ENCODE peak calls at places on chromosomes 1 and 21, in six cellular contexts. One of them, this sample, is unnamed.

GRCh38 chr1:208254862-208255261 is 10.7 kb upstream of the PLXNA2 start:
- DNase-seq in A549: no peak
- DNase-seq in stimulated activated CD8-positive, alpha-beta memory T cell treated with anti-CD3 and anti-CD28 coated beads, Interleukin-4, amount 100 ng/mL, for 1 hour: no peak
- DNase-seq in activated T-helper 1 cell treated with Interleukin-2 at 50 U/mL for 16 hours: no peak
- DNase-seq in activated T-cell treated with anti-CD3 and anti-CD28 coated beads for 1 hour: no peak
- DNase-seq in cardiac fibroblast: peak; percentile 66
- DNase-seq in this sample: no peak

GRCh38 chr1:205183676-205184335 is 27.7 kb downstream of the DSTYK start:
- DNase-seq in activated T-helper 1 cell treated with Interleukin-2 at 50 U/mL for 16 hours: no peak
- DNase-seq in stimulated activated CD8-positive, alpha-beta memory T cell treated with anti-CD3 and anti-CD28 coated beads, Interleukin-4, amount 100 ng/mL, for 1 hour: no peak
- DNase-seq in activated T-cell treated with anti-CD3 and anti-CD28 coated beads for 1 hour: no peak
- DNase-seq in cardiac fibroblast: peak; percentile 23
- DNase-seq in A549: no peak
- DNase-seq in this sample: peak; percentile 32

GRCh38 chr1:39902121-39902807 is 547 bp upstream of the MYCL start:
- DNase-seq in stimulated activated CD8-positive, alpha-beta memory T cell treated with anti-CD3 and anti-CD28 coated beads, Interleukin-4, amount 100 ng/mL, for 1 hour: peak; percentile 30
- DNase-seq in A549: peak; percentile 59
- DNase-seq in activated T-cell treated with anti-CD3 and anti-CD28 coated beads for 1 hour: peak; percentile 58
- DNase-seq in cardiac fibroblast: no peak
- DNase-seq in activated T-helper 1 cell treated with Interleukin-2 at 50 U/mL for 16 hours: peak; percentile 47
- DNase-seq in this sample: no peak

GRCh38 chr1:234998174-234998741 is 130.4 kb downstream of the TOMM20 start:
- DNase-seq in activated T-helper 1 cell treated with Interleukin-2 at 50 U/mL for 16 hours: no peak
- DNase-seq in activated T-cell treated with anti-CD3 and anti-CD28 coated beads for 1 hour: no peak
- DNase-seq in A549: peak; percentile 78
- DNase-seq in stimulated activated CD8-positive, alpha-beta memory T cell treated with anti-CD3 and anti-CD28 coated beads, Interleukin-4, amount 100 ng/mL, for 1 hour: no peak
- DNase-seq in cardiac fibroblast: peak; percentile 74
- DNase-seq in this sample: peak; percentile 88

GRCh38 chr1:156889802-156890585 is 3.5 kb upstream of the PEAR1 start:
- DNase-seq in A549: peak; percentile 87
- DNase-seq in cardiac fibroblast: peak; percentile 89
- DNase-seq in activated T-cell treated with anti-CD3 and anti-CD28 coated beads for 1 hour: peak; percentile 55
- DNase-seq in stimulated activated CD8-positive, alpha-beta memory T cell treated with anti-CD3 and anti-CD28 coated beads, Interleukin-4, amount 100 ng/mL, for 1 hour: peak; percentile 26
- DNase-seq in activated T-helper 1 cell treated with Interleukin-2 at 50 U/mL for 16 hours: peak; percentile 22
- DNase-seq in this sample: peak; percentile 69

GRCh38 chr21:30710499-30710898 is 8.1 kb downstream of the KRTAP21-3 start:
- DNase-seq in activated T-cell treated with anti-CD3 and anti-CD28 coated beads for 1 hour: no peak
- DNase-seq in stimulated activated CD8-positive, alpha-beta memory T cell treated with anti-CD3 and anti-CD28 coated beads, Interleukin-4, amount 100 ng/mL, for 1 hour: no peak
- DNase-seq in activated T-helper 1 cell treated with Interleukin-2 at 50 U/mL for 16 hours: no peak
- DNase-seq in A549: no peak
- DNase-seq in cardiac fibroblast: no peak
- DNase-seq in this sample: no peak

GRCh38 chr1:25742316-25742715 is 57.7 kb upstream of the SELENON start:
- DNase-seq in activated T-cell treated with anti-CD3 and anti-CD28 coated beads for 1 hour: no peak
- DNase-seq in A549: no peak
- DNase-seq in stimulated activated CD8-positive, alpha-beta memory T cell treated with anti-CD3 and anti-CD28 coated beads, Interleukin-4, amount 100 ng/mL, for 1 hour: no peak
- DNase-seq in activated T-helper 1 cell treated with Interleukin-2 at 50 U/mL for 16 hours: no peak
- DNase-seq in cardiac fibroblast: no peak
- DNase-seq in this sample: no peak

GRCh38 chr1:2335721-2336475 is 55.5 kb downstream of the MORN1 start:
- DNase-seq in stimulated activated CD8-positive, alpha-beta memory T cell treated with anti-CD3 and anti-CD28 coated beads, Interleukin-4, amount 100 ng/mL, for 1 hour: no peak
- DNase-seq in cardiac fibroblast: no peak
- DNase-seq in activated T-helper 1 cell treated with Interleukin-2 at 50 U/mL for 16 hours: no peak
- DNase-seq in activated T-cell treated with anti-CD3 and anti-CD28 coated beads for 1 hour: no peak
- DNase-seq in A549: no peak
- DNase-seq in this sample: no peak

GRCh38 chr1:48109390-48110009 is 112.3 kb upstream of the TRABD2B start:
- DNase-seq in activated T-cell treated with anti-CD3 and anti-CD28 coated beads for 1 hour: no peak
- DNase-seq in A549: peak; percentile 43
- DNase-seq in activated T-helper 1 cell treated with Interleukin-2 at 50 U/mL for 16 hours: no peak
- DNase-seq in cardiac fibroblast: peak; percentile 70
- DNase-seq in stimulated activated CD8-positive, alpha-beta memory T cell treated with anti-CD3 and anti-CD28 coated beads, Interleukin-4, amount 100 ng/mL, for 1 hour: no peak
- DNase-seq in this sample: peak; percentile 31

GRCh38 chr21:21147374-21147745 is 149.2 kb downstream of the NCAM2 start:
- DNase-seq in activated T-cell treated with anti-CD3 and anti-CD28 coated beads for 1 hour: no peak
- DNase-seq in A549: no peak
- DNase-seq in stimulated activated CD8-positive, alpha-beta memory T cell treated with anti-CD3 and anti-CD28 coated beads, Interleukin-4, amount 100 ng/mL, for 1 hour: no peak
- DNase-seq in activated T-helper 1 cell treated with Interleukin-2 at 50 U/mL for 16 hours: no peak
- DNase-seq in cardiac fibroblast: no peak
- DNase-seq in this sample: no peak

GRCh38 chr1:204453141-204453772 is 41.3 kb downstream of the PIK3C2B start:
- DNase-seq in activated T-helper 1 cell treated with Interleukin-2 at 50 U/mL for 16 hours: peak; percentile 44
- DNase-seq in cardiac fibroblast: no peak
- DNase-seq in activated T-cell treated with anti-CD3 and anti-CD28 coated beads for 1 hour: peak; percentile 46
- DNase-seq in stimulated activated CD8-positive, alpha-beta memory T cell treated with anti-CD3 and anti-CD28 coated beads, Interleukin-4, amount 100 ng/mL, for 1 hour: peak; percentile 46
- DNase-seq in A549: no peak
- DNase-seq in this sample: no peak

GRCh38 chr1:53314606-53315005 is 13.3 kb downstream of the LRP8 start:
- DNase-seq in cardiac fibroblast: no peak
- DNase-seq in stimulated activated CD8-positive, alpha-beta memory T cell treated with anti-CD3 and anti-CD28 coated beads, Interleukin-4, amount 100 ng/mL, for 1 hour: no peak
- DNase-seq in activated T-helper 1 cell treated with Interleukin-2 at 50 U/mL for 16 hours: no peak
- DNase-seq in A549: no peak
- DNase-seq in activated T-cell treated with anti-CD3 and anti-CD28 coated beads for 1 hour: no peak
- DNase-seq in this sample: no peak

GRCh38 chr1:228075801-228076271 is 6.7 kb upstream of the ARF1 start:
- DNase-seq in activated T-cell treated with anti-CD3 and anti-CD28 coated beads for 1 hour: no peak
- DNase-seq in stimulated activated CD8-positive, alpha-beta memory T cell treated with anti-CD3 and anti-CD28 coated beads, Interleukin-4, amount 100 ng/mL, for 1 hour: no peak
- DNase-seq in cardiac fibroblast: no peak
- DNase-seq in A549: no peak
- DNase-seq in activated T-helper 1 cell treated with Interleukin-2 at 50 U/mL for 16 hours: no peak
- DNase-seq in this sample: no peak

GRCh38 chr1:15965228-15965767 is 10.6 kb downstream of the ZBTB17 start:
- DNase-seq in stimulated activated CD8-positive, alpha-beta memory T cell treated with anti-CD3 and anti-CD28 coated beads, Interleukin-4, amount 100 ng/mL, for 1 hour: no peak
- DNase-seq in activated T-cell treated with anti-CD3 and anti-CD28 coated beads for 1 hour: no peak
- DNase-seq in A549: no peak
- DNase-seq in activated T-helper 1 cell treated with Interleukin-2 at 50 U/mL for 16 hours: no peak
- DNase-seq in cardiac fibroblast: peak; percentile 85
- DNase-seq in this sample: no peak

GRCh38 chr1:39398278-39399010 is 93.0 kb upstream of the BMP8A start:
- DNase-seq in A549: peak; percentile 93
- DNase-seq in activated T-helper 1 cell treated with Interleukin-2 at 50 U/mL for 16 hours: no peak
- DNase-seq in stimulated activated CD8-positive, alpha-beta memory T cell treated with anti-CD3 and anti-CD28 coated beads, Interleukin-4, amount 100 ng/mL, for 1 hour: no peak
- DNase-seq in activated T-cell treated with anti-CD3 and anti-CD28 coated beads for 1 hour: no peak
- DNase-seq in cardiac fibroblast: peak; percentile 94
- DNase-seq in this sample: peak; percentile 100

GRCh38 chr1:38524025-38524641 is 335.4 kb downstream of the RRAGC start:
- DNase-seq in activated T-helper 1 cell treated with Interleukin-2 at 50 U/mL for 16 hours: no peak
- DNase-seq in A549: no peak
- DNase-seq in cardiac fibroblast: no peak
- DNase-seq in activated T-cell treated with anti-CD3 and anti-CD28 coated beads for 1 hour: no peak
- DNase-seq in stimulated activated CD8-positive, alpha-beta memory T cell treated with anti-CD3 and anti-CD28 coated beads, Interleukin-4, amount 100 ng/mL, for 1 hour: no peak
- DNase-seq in this sample: no peak

GRCh38 chr1:185788386-185788785 is 54.2 kb downstream of the HMCN1 start:
- DNase-seq in activated T-helper 1 cell treated with Interleukin-2 at 50 U/mL for 16 hours: no peak
- DNase-seq in stimulated activated CD8-positive, alpha-beta memory T cell treated with anti-CD3 and anti-CD28 coated beads, Interleukin-4, amount 100 ng/mL, for 1 hour: no peak
- DNase-seq in cardiac fibroblast: no peak
- DNase-seq in activated T-cell treated with anti-CD3 and anti-CD28 coated beads for 1 hour: no peak
- DNase-seq in A549: no peak
- DNase-seq in this sample: no peak

GRCh38 chr1:2250721-2251281 is 22.7 kb downstream of the SKI start:
- DNase-seq in cardiac fibroblast: no peak
- DNase-seq in activated T-cell treated with anti-CD3 and anti-CD28 coated beads for 1 hour: no peak
- DNase-seq in activated T-helper 1 cell treated with Interleukin-2 at 50 U/mL for 16 hours: no peak
- DNase-seq in A549: no peak
- DNase-seq in stimulated activated CD8-positive, alpha-beta memory T cell treated with anti-CD3 and anti-CD28 coated beads, Interleukin-4, amount 100 ng/mL, for 1 hour: no peak
- DNase-seq in this sample: no peak

GRCh38 chr1:182889997-182890396 is 50.9 kb downstream of the DHX9 start:
- DNase-seq in A549: no peak
- DNase-seq in cardiac fibroblast: no peak
- DNase-seq in activated T-helper 1 cell treated with Interleukin-2 at 50 U/mL for 16 hours: no peak
- DNase-seq in stimulated activated CD8-positive, alpha-beta memory T cell treated with anti-CD3 and anti-CD28 coated beads, Interleukin-4, amount 100 ng/mL, for 1 hour: no peak
- DNase-seq in activated T-cell treated with anti-CD3 and anti-CD28 coated beads for 1 hour: no peak
- DNase-seq in this sample: no peak

GRCh38 chr1:81799939-81800740 is 594 bp upstream of the ADGRL2 start:
- DNase-seq in activated T-cell treated with anti-CD3 and anti-CD28 coated beads for 1 hour: no peak
- DNase-seq in stimulated activated CD8-positive, alpha-beta memory T cell treated with anti-CD3 and anti-CD28 coated beads, Interleukin-4, amount 100 ng/mL, for 1 hour: no peak
- DNase-seq in cardiac fibroblast: peak; percentile 86
- DNase-seq in activated T-helper 1 cell treated with Interleukin-2 at 50 U/mL for 16 hours: no peak
- DNase-seq in A549: peak; percentile 55
- DNase-seq in this sample: peak; percentile 66

GRCh38 chr1:208461680-208462079 is 217.5 kb upstream of the PLXNA2 start:
- DNase-seq in activated T-cell treated with anti-CD3 and anti-CD28 coated beads for 1 hour: no peak
- DNase-seq in activated T-helper 1 cell treated with Interleukin-2 at 50 U/mL for 16 hours: no peak
- DNase-seq in A549: peak; percentile 7
- DNase-seq in cardiac fibroblast: no peak
- DNase-seq in stimulated activated CD8-positive, alpha-beta memory T cell treated with anti-CD3 and anti-CD28 coated beads, Interleukin-4, amount 100 ng/mL, for 1 hour: no peak
- DNase-seq in this sample: no peak

GRCh38 chr1:51642739-51643142 is 25.8 kb downstream of the OSBPL9 start:
- DNase-seq in A549: no peak
- DNase-seq in stimulated activated CD8-positive, alpha-beta memory T cell treated with anti-CD3 and anti-CD28 coated beads, Interleukin-4, amount 100 ng/mL, for 1 hour: no peak
- DNase-seq in cardiac fibroblast: peak; percentile 95
- DNase-seq in activated T-helper 1 cell treated with Interleukin-2 at 50 U/mL for 16 hours: no peak
- DNase-seq in activated T-cell treated with anti-CD3 and anti-CD28 coated beads for 1 hour: no peak
- DNase-seq in this sample: peak; percentile 15

GRCh38 chr21:41570791-41571355 is 62.9 kb upstream of the TMPRSS2 start:
- DNase-seq in stimulated activated CD8-positive, alpha-beta memory T cell treated with anti-CD3 and anti-CD28 coated beads, Interleukin-4, amount 100 ng/mL, for 1 hour: no peak
- DNase-seq in activated T-helper 1 cell treated with Interleukin-2 at 50 U/mL for 16 hours: no peak
- DNase-seq in A549: no peak
- DNase-seq in cardiac fibroblast: no peak
- DNase-seq in activated T-cell treated with anti-CD3 and anti-CD28 coated beads for 1 hour: no peak
- DNase-seq in this sample: no peak

GRCh38 chr21:38810034-38810825 is 4.5 kb downstream of the ETS2 start:
- DNase-seq in A549: no peak
- DNase-seq in activated T-cell treated with anti-CD3 and anti-CD28 coated beads for 1 hour: no peak
- DNase-seq in cardiac fibroblast: no peak
- DNase-seq in activated T-helper 1 cell treated with Interleukin-2 at 50 U/mL for 16 hours: no peak
- DNase-seq in stimulated activated CD8-positive, alpha-beta memory T cell treated with anti-CD3 and anti-CD28 coated beads, Interleukin-4, amount 100 ng/mL, for 1 hour: no peak
- DNase-seq in this sample: no peak

GRCh38 chr1:53545663-53546408 is 86.6 kb downstream of the DMRTB1 start:
- DNase-seq in stimulated activated CD8-positive, alpha-beta memory T cell treated with anti-CD3 and anti-CD28 coated beads, Interleukin-4, amount 100 ng/mL, for 1 hour: no peak
- DNase-seq in activated T-helper 1 cell treated with Interleukin-2 at 50 U/mL for 16 hours: no peak
- DNase-seq in cardiac fibroblast: no peak
- DNase-seq in activated T-cell treated with anti-CD3 and anti-CD28 coated beads for 1 hour: no peak
- DNase-seq in A549: no peak
- DNase-seq in this sample: no peak

GRCh38 chr1:246587606-246588005 is 21.4 kb downstream of the CNST start:
- DNase-seq in activated T-helper 1 cell treated with Interleukin-2 at 50 U/mL for 16 hours: no peak
- DNase-seq in activated T-cell treated with anti-CD3 and anti-CD28 coated beads for 1 hour: no peak
- DNase-seq in stimulated activated CD8-positive, alpha-beta memory T cell treated with anti-CD3 and anti-CD28 coated beads, Interleukin-4, amount 100 ng/mL, for 1 hour: no peak
- DNase-seq in A549: no peak
- DNase-seq in cardiac fibroblast: peak; percentile 76
- DNase-seq in this sample: no peak

GRCh38 chr1:173549813-173550212 is 53.1 kb downstream of the SLC9C2 start:
- DNase-seq in activated T-helper 1 cell treated with Interleukin-2 at 50 U/mL for 16 hours: no peak
- DNase-seq in activated T-cell treated with anti-CD3 and anti-CD28 coated beads for 1 hour: no peak
- DNase-seq in cardiac fibroblast: no peak
- DNase-seq in stimulated activated CD8-positive, alpha-beta memory T cell treated with anti-CD3 and anti-CD28 coated beads, Interleukin-4, amount 100 ng/mL, for 1 hour: no peak
- DNase-seq in A549: no peak
- DNase-seq in this sample: no peak

This sample was measured in HT1080.